ENCODE peak calls at places on chromosomes 12 and 14, in nine cellular contexts. Y is WTC11, K is astrocyte of the spinal cord, R is GM04504, B is T-cell, X is left colon, O is H1, V is midbrain, U is AG10803. A is an unnamed sample.

GRCh38 chr12:47224563-47225133 is 144.9 kb upstream of the AMIGO2 start:
- DNase-seq in K (no peak), R (no peak), X (no peak), V (no peak), U (no peak), O (no peak), Y (no peak), B (no peak), A (no peak)

GRCh38 chr12:50302686-50303085 is 19.4 kb upstream of the LIMA1 start:
- DNase-seq in O (no peak), Y (no peak), U (peak; percentile 92), V (no peak), R (peak; percentile 80), X (no peak), B (no peak), K (no peak), A (no peak)

GRCh38 chr14:54692261-54692861 is 125.4 kb downstream of the SAMD4A start:
- DNase-seq in R (no peak), V (no peak), K (no peak), B (no peak), X (no peak), U (no peak), Y (no peak), O (no peak), A (no peak)

GRCh38 chr12:67991158-67991557 is 1.9 kb downstream of the IFNG-AS1 start:
- DNase-seq in X (peak; percentile 13), K (no peak), U (no peak), B (peak; percentile 25), Y (no peak), R (no peak), O (no peak), V (no peak), A (no peak)

GRCh38 chr14:59305836-59306555 is 117.5 kb downstream of the DAAM1 start:
- DNase-seq in X (no peak), U (peak; percentile 83), Y (no peak), B (no peak), O (no peak), R (peak; percentile 28), V (no peak), K (peak; percentile 51), A (no peak)

GRCh38 chr14:74596747-74597456 is 15.1 kb downstream of the LTBP2 start:
- DNase-seq in R (peak; percentile 76), U (peak; percentile 93), V (no peak), X (no peak), O (no peak), B (no peak), Y (no peak), K (peak; percentile 55), A (no peak)

GRCh38 chr14:77359626-77360025 is 17.3 kb downstream of the TMED8 start:
- DNase-seq in U (peak; percentile 5), X (no peak), K (no peak), V (no peak), R (no peak), O (no peak), B (no peak), Y (no peak), A (no peak)

GRCh38 chr14:25048170-25049126 is 1.5 kb downstream of the STXBP6 start:
- DNase-seq in U (peak; percentile 85), O (no peak), B (no peak), Y (no peak), R (no peak), V (peak; percentile 51), K (peak; percentile 60), X (peak; percentile 31), A (no peak)

GRCh38 chr12:68896881-68897540 is 36.0 kb downstream of the CPM start:
- DNase-seq in O (no peak), U (no peak), B (no peak), K (no peak), R (no peak), X (no peak), V (no peak), Y (no peak), A (no peak)

GRCh38 chr14:87966816-87967215 is 26.2 kb downstream of the GALC start:
- DNase-seq in X (no peak), V (no peak), O (no peak), B (no peak), Y (no peak), K (peak; percentile 28), R (no peak), U (no peak), A (no peak)

GRCh38 chr12:41361791-41362190 is 173.7 kb downstream of the PDZRN4 start:
- DNase-seq in X (no peak), K (no peak), O (no peak), U (no peak), R (no peak), V (no peak), B (no peak), Y (no peak), A (no peak)

GRCh38 chr12:75836533-75836932 is 195.0 kb downstream of the PHLDA1 start:
- DNase-seq in K (no peak), O (no peak), R (no peak), X (no peak), B (no peak), U (no peak), V (no peak), Y (no peak), A (no peak)

GRCh38 chr12:92224685-92225331 is 79.2 kb upstream of the BTG1 start:
- DNase-seq in X (no peak), V (no peak), R (no peak), O (no peak), K (peak; percentile 58), Y (no peak), B (no peak), U (peak; percentile 34), A (no peak)

GRCh38 chr12:49538740-49539403 is at the start of gene KCNH3:
- DNase-seq in O (no peak), V (peak; percentile 35), R (peak; percentile 23), B (peak; percentile 89), U (peak; percentile 49), X (peak; percentile 89), K (peak; percentile 55), Y (peak; percentile 75), A (peak; percentile 32)

GRCh38 chr12:22228022-22228875 is 106.3 kb downstream of the ST8SIA1 start:
- DNase-seq in Y (no peak), K (no peak), U (peak; percentile 55), X (no peak), O (no peak), V (no peak), R (peak; percentile 24), B (no peak), A (no peak)

GRCh38 chr12:68876471-68876870 is 56.5 kb downstream of the CPM start:
- DNase-seq in O (no peak), B (no peak), Y (no peak), V (peak; percentile 41), K (no peak), R (no peak), U (no peak), X (no peak), A (no peak)